ENCODE peak calls at places on chromosomes 12 and 14, in six cellular contexts. One of them, this sample, is unnamed.
A peak's percentile ranks its signal among the peaks of the same experiment; 100 is the strongest.

GRCh38 chr12:128621304-128621703 is 202.5 kb downstream of the SLC15A4 start:
- DNase-seq in sigmoid colon: no peak
- DNase-seq in IMR-90: no peak
- DNase-seq in stomach: no peak
- DNase-seq in NB4: no peak
- DNase-seq in HepG2: no peak
- DNase-seq in this sample: no peak

GRCh38 chr12:96150442-96150841 is 43.7 kb upstream of the ELK3 start:
- DNase-seq in sigmoid colon: no peak
- DNase-seq in IMR-90: no peak
- DNase-seq in stomach: no peak
- DNase-seq in NB4: no peak
- DNase-seq in HepG2: no peak
- DNase-seq in this sample: no peak

GRCh38 chr14:104634031-104634760 is 29.6 kb upstream of the TMEM179 start:
- DNase-seq in sigmoid colon: peak; percentile 53
- DNase-seq in IMR-90: no peak
- DNase-seq in stomach: no peak
- DNase-seq in NB4: no peak
- DNase-seq in HepG2: no peak
- DNase-seq in this sample: no peak

GRCh38 chr12:46555379-46555778 is 182.8 kb upstream of the SLC38A2 start:
- DNase-seq in sigmoid colon: no peak
- DNase-seq in IMR-90: peak; percentile 94
- DNase-seq in stomach: no peak
- DNase-seq in NB4: no peak
- DNase-seq in HepG2: no peak
- DNase-seq in this sample: no peak

GRCh38 chr12:70043490-70044138 is 199.6 kb upstream of the CNOT2 start:
- DNase-seq in sigmoid colon: no peak
- DNase-seq in IMR-90: no peak
- DNase-seq in stomach: peak; percentile 29
- DNase-seq in NB4: no peak
- DNase-seq in HepG2: no peak
- DNase-seq in this sample: peak; percentile 25

GRCh38 chr12:102478416-102479098 is 1.8 kb downstream of the IGF1 start:
- DNase-seq in sigmoid colon: no peak
- DNase-seq in IMR-90: no peak
- DNase-seq in stomach: peak; percentile 28
- DNase-seq in NB4: no peak
- DNase-seq in HepG2: no peak
- DNase-seq in this sample: no peak

GRCh38 chr12:110246690-110247339 is 34.2 kb upstream of the ATP2A2 start:
- DNase-seq in sigmoid colon: no peak
- DNase-seq in IMR-90: no peak
- DNase-seq in stomach: no peak
- DNase-seq in NB4: no peak
- DNase-seq in HepG2: no peak
- DNase-seq in this sample: no peak

GRCh38 chr12:4962539-4963486 is 53.1 kb downstream of the KCNA1 start:
- DNase-seq in sigmoid colon: no peak
- DNase-seq in IMR-90: no peak
- DNase-seq in stomach: no peak
- DNase-seq in NB4: peak; percentile 53
- DNase-seq in HepG2: no peak
- DNase-seq in this sample: no peak

GRCh38 chr12:97556201-97556824 is 93.7 kb downstream of the RMST start:
- DNase-seq in sigmoid colon: no peak
- DNase-seq in IMR-90: no peak
- DNase-seq in stomach: peak; percentile 33
- DNase-seq in NB4: no peak
- DNase-seq in HepG2: peak; percentile 77
- DNase-seq in this sample: no peak

GRCh38 chr12:7935773-7936581 is at the start of gene SLC2A3:
- DNase-seq in sigmoid colon: peak; percentile 75
- DNase-seq in IMR-90: peak; percentile 92
- DNase-seq in stomach: peak; percentile 32
- DNase-seq in NB4: peak; percentile 92
- DNase-seq in HepG2: peak; percentile 84
- DNase-seq in this sample: peak; percentile 81
- TF ChIP-seq POLR2A in sigmoid colon: peak; percentile 71
- TF ChIP-seq POLR2A in IMR-90: peak; percentile 100
- TF ChIP-seq POLR2A in stomach: peak; percentile 37
- TF ChIP-seq POLR2A in NB4: peak; percentile 93
- TF ChIP-seq POLR2A in HepG2: peak; percentile 83
- TF ChIP-seq POLR2A in this sample: peak; percentile 94

GRCh38 chr14:75175677-75176141 is 703 bp downstream of the TMED10 start:
- DNase-seq in sigmoid colon: no peak
- DNase-seq in IMR-90: peak; percentile 35
- DNase-seq in stomach: no peak
- DNase-seq in NB4: no peak
- DNase-seq in HepG2: no peak
- DNase-seq in this sample: no peak
- H3K4me3 ChIP-seq in sigmoid colon: peak overlapping the region; percentile 87
- H3K4me3 ChIP-seq in IMR-90: peak overlapping the region; percentile 75
- H3K4me3 ChIP-seq in stomach: peak overlapping the region; percentile 88
- H3K4me3 ChIP-seq in NB4: peak overlapping the region; percentile 74
- H3K4me3 ChIP-seq in HepG2: peak overlapping the region; percentile 93
- H3K4me3 ChIP-seq in this sample: peak overlapping the region; percentile 94

DNA sequence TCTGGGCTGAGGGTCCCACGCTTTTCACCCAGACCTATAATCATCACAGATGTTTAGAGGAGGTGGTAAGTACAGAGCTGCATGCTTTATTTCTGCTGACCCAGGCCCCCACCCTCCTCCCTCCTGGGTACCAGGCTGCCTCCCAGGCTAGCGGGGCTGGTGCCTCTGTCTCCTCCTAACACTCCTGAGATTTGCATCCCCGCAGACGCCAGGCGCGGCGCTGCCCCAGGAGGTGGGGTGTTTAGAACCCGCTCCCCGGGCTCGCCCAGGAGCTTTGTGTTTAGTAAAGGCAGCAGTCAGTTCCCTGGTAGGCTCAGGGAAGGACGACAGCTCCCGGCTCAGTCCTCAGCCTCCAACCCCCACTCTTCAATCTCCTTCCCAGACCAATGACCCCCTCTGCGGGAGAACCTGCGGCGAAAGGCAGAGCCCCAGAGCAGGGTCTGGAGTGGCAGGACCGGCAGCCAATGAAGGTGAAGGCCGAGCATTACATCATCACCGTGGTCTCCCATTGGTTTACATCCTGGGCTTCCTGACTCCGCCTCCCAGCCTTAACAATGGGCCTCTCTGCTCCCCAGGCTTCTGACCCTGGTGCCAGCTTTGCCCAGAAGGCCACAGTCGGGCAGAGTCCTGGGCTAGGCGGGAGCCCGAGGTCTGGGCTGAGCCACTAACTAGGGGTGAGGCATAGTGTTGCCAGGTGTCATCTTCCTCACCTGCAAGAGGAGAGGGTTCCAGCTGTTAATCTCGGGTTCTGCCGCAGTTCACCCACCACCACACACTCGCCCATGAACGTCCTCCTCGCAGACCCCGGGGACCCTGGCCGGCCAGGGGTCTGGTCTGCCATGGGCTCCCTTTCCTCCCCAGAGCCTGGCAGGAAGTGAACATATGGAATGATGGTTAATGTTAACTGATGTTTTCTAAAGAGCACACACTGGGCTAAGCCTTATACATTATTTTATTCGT is 57.5 kb downstream of the CALM1 start:
- DNase-seq in sigmoid colon: peak; percentile 91
- DNase-seq in IMR-90: peak; percentile 62
- DNase-seq in stomach: peak; percentile 81
- DNase-seq in NB4: peak; percentile 53
- DNase-seq in HepG2: peak; percentile 33
- DNase-seq in this sample: peak; percentile 63
- TF ChIP-seq POLR2A in sigmoid colon: no peak
- TF ChIP-seq POLR2A in IMR-90: no peak
- TF ChIP-seq POLR2A in stomach: no peak
- TF ChIP-seq POLR2A in NB4: no peak
- TF ChIP-seq POLR2A in HepG2: no peak
- TF ChIP-seq POLR2A in this sample: peak; percentile 30

GRCh38 chr12:29273178-29273843 is 107.7 kb downstream of the ERGIC2 start:
- DNase-seq in sigmoid colon: no peak
- DNase-seq in IMR-90: no peak
- DNase-seq in stomach: no peak
- DNase-seq in NB4: no peak
- DNase-seq in HepG2: no peak
- DNase-seq in this sample: no peak
- H3K4me3 ChIP-seq in sigmoid colon: no peak overlapping the region
- H3K4me3 ChIP-seq in IMR-90: no peak overlapping the region
- H3K4me3 ChIP-seq in stomach: no peak overlapping the region
- H3K4me3 ChIP-seq in NB4: no peak overlapping the region
- H3K4me3 ChIP-seq in HepG2: no peak overlapping the region
- H3K4me3 ChIP-seq in this sample: no peak overlapping the region

GRCh38 chr14:95480109-95480886 is 36.2 kb downstream of the SYNE3 start:
- DNase-seq in sigmoid colon: peak; percentile 90
- DNase-seq in IMR-90: peak; percentile 31
- DNase-seq in stomach: no peak
- DNase-seq in NB4: no peak
- DNase-seq in HepG2: no peak
- DNase-seq in this sample: peak; percentile 87
- TF ChIP-seq POLR2A in sigmoid colon: no peak
- TF ChIP-seq POLR2A in IMR-90: no peak
- TF ChIP-seq POLR2A in stomach: no peak
- TF ChIP-seq POLR2A in NB4: no peak
- TF ChIP-seq POLR2A in HepG2: no peak
- TF ChIP-seq POLR2A in this sample: no peak

DNA sequence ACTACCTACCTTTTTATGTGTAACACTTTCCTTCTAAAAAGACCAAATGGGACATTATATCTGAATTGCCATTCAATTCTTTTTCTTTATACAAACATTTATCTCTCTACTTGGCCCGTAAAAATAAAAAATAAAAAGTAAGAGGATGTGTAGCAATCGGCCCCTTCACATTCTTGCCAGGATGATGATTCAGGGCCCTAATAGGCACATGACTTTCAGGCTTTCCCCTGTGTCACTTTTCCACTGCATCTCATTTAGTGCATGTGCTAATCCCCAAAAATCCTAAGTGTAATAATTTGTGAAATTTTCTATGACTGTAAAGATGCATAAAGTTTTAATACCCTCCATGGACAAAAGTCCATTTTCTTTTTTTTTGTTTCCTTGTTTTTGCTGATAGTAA is 23.0 kb upstream of the ATP2B1 start:
- DNase-seq in sigmoid colon: no peak
- DNase-seq in IMR-90: peak; percentile 82
- DNase-seq in stomach: no peak
- DNase-seq in NB4: peak; percentile 67
- DNase-seq in HepG2: no peak
- DNase-seq in this sample: no peak
- H3K4me3 ChIP-seq in sigmoid colon: no peak overlapping the region
- H3K4me3 ChIP-seq in IMR-90: no peak overlapping the region
- H3K4me3 ChIP-seq in stomach: no peak overlapping the region
- H3K4me3 ChIP-seq in NB4: no peak overlapping the region
- H3K4me3 ChIP-seq in HepG2: no peak overlapping the region
- H3K4me3 ChIP-seq in this sample: no peak overlapping the region

GRCh38 chr12:12717586-12718381 is 616 bp downstream of the CDKN1B start:
- DNase-seq in sigmoid colon: peak; percentile 76
- DNase-seq in IMR-90: no peak
- DNase-seq in stomach: no peak
- DNase-seq in NB4: peak; percentile 73
- DNase-seq in HepG2: no peak
- DNase-seq in this sample: peak; percentile 44

GRCh38 chr12:12716151-12716844 is 870 bp upstream of the CDKN1B start:
- DNase-seq in sigmoid colon: no peak
- DNase-seq in IMR-90: peak; percentile 31
- DNase-seq in stomach: no peak
- DNase-seq in NB4: no peak
- DNase-seq in HepG2: peak; percentile 63
- DNase-seq in this sample: no peak

GRCh38 chr12:12715459-12716150 is 1.6 kb upstream of the CDKN1B start:
- DNase-seq in sigmoid colon: no peak
- DNase-seq in IMR-90: no peak
- DNase-seq in stomach: no peak
- DNase-seq in NB4: peak; percentile 81
- DNase-seq in HepG2: no peak
- DNase-seq in this sample: no peak

GRCh38 chr12:12718382-12718761 is 1.2 kb downstream of the CDKN1B start:
- DNase-seq in sigmoid colon: no peak
- DNase-seq in IMR-90: no peak
- DNase-seq in stomach: no peak
- DNase-seq in NB4: no peak
- DNase-seq in HepG2: no peak
- DNase-seq in this sample: no peak

DNA sequence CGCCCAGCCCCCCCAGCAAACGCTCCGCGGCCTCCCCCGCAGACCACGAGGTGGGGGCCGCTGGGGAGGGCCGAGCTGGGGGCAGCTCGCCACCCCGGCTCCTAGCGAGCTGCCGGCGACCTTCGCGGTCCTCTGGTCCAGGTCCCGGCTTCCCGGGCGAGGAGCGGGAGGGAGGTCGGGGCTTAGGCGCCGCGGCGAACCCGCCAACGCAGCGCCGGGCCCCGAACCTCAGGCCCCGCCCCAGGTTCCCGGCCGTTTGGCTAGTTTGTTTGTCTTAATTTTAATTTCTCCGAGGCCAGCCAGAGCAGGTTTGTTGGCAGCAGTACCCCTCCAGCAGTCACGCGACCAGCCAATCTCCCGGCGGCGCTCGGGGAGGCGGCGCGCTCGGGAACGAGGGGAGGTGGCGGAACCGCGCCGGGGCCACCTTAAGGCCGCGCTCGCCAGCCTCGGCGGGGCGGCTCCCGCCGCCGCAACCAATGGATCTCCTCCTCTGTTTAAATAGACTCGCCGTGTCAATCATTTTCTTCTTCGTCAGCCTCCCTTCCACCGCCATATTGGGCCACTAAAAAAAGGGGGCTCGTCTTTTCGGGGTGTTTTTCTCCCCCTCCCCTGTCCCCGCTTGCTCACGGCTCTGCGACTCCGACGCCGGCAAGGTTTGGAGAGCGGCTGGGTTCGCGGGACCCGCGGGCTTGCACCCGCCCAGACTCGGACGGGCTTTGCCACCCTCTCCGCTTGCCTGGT is at the start of gene CDKN1B:
- DNase-seq in sigmoid colon: peak; percentile 98
- DNase-seq in IMR-90: peak; percentile 94
- DNase-seq in stomach: peak; percentile 95
- DNase-seq in NB4: peak; percentile 96
- DNase-seq in HepG2: peak; percentile 86
- DNase-seq in this sample: peak; percentile 96
- TF ChIP-seq POLR2A in sigmoid colon: peak; percentile 89
- TF ChIP-seq POLR2A in IMR-90: peak; percentile 78
- TF ChIP-seq POLR2A in stomach: peak; percentile 51
- TF ChIP-seq POLR2A in NB4: peak; percentile 53
- TF ChIP-seq POLR2A in HepG2: peak; percentile 55
- TF ChIP-seq POLR2A in this sample: peak; percentile 55